ENCODE peak calls at places on chromosomes 4 and X, in four cellular contexts. H, G, A and D are unnamed samples.

GRCh38 chr4:67575232-67575888 is 16.8 kb downstream of the STAP1 start:
- DNase-seq in H (no peak), G (no peak), A (no peak), D (no peak)

GRCh38 chr4:114659386-114660008 is 60.9 kb downstream of the UGT8 start:
- DNase-seq in H (peak; percentile 18), G (peak; percentile 67), A (peak; percentile 14), D (no peak)

GRCh38 chr4:63618883-63619573 is 790.2 kb downstream of the TECRL start:
- DNase-seq in H (no peak), G (no peak), A (no peak), D (no peak)

GRCh38 chr4:187387709-187388108 is 607.9 kb upstream of the ZFP42 start:
- DNase-seq in H (no peak), G (no peak), A (no peak), D (no peak)

GRCh38 chr4:104907074-104907649 is 239.5 kb upstream of the TET2 start:
- DNase-seq in H (no peak), G (no peak), A (no peak), D (no peak)

GRCh38 chr4:92387459-92388069 is 83.8 kb downstream of the GRID2 start:
- DNase-seq in H (no peak), G (peak; percentile 66), A (no peak), D (no peak)

GRCh38 chrX:38375888-38376287 is 23.5 kb downstream of the OTC start:
- DNase-seq in H (no peak), G (peak; percentile 1), A (no peak), D (no peak)

GRCh38 chrX:10756365-10756915 is 136.1 kb upstream of the MID1 start:
- DNase-seq in H (no peak), G (peak; percentile 80), A (no peak), D (no peak)

GRCh38 chr4:106796866-106797265 is 239.2 kb downstream of the DKK2 start:
- DNase-seq in H (no peak), G (no peak), A (no peak), D (no peak)